ENCODE peak calls at places on chromosomes 2 and 18, in seven cellular contexts. One of them, this sample, is unnamed.

GRCh38 chr2:45241061-45241561 is 231.9 kb upstream of the SIX2 start:
- DNase-seq in Peyer's patch: no peak
- DNase-seq in progenitor cell of endocrine pancreas: no peak
- DNase-seq in kidney: no peak
- DNase-seq in RWPE1: peak
- DNase-seq in pancreas: no peak
- DNase-seq in dorsolateral prefrontal cortex: no peak
- DNase-seq in this sample: peak

GRCh38 chr2:20400787-20401494 is 45.9 kb upstream of the RHOB start:
- DNase-seq in Peyer's patch: no peak
- DNase-seq in progenitor cell of endocrine pancreas: no peak
- DNase-seq in kidney: no peak
- DNase-seq in RWPE1: no peak
- DNase-seq in pancreas: no peak
- DNase-seq in dorsolateral prefrontal cortex: no peak
- DNase-seq in this sample: peak

GRCh38 chr2:112216158-112216557 is 38.7 kb downstream of the ZC3H8 start:
- DNase-seq in Peyer's patch: no peak
- DNase-seq in progenitor cell of endocrine pancreas: no peak
- DNase-seq in kidney: no peak
- DNase-seq in RWPE1: no peak
- DNase-seq in pancreas: no peak
- DNase-seq in dorsolateral prefrontal cortex: no peak
- DNase-seq in this sample: peak

GRCh38 chr2:176501652-176502051 is 232.4 kb downstream of the MTX2 start:
- DNase-seq in Peyer's patch: no peak
- DNase-seq in progenitor cell of endocrine pancreas: no peak
- DNase-seq in kidney: no peak
- DNase-seq in RWPE1: no peak
- DNase-seq in pancreas: no peak
- DNase-seq in dorsolateral prefrontal cortex: no peak
- DNase-seq in this sample: no peak

GRCh38 chr2:31434911-31435310 is 20.4 kb upstream of the XDH start:
- DNase-seq in Peyer's patch: no peak
- DNase-seq in progenitor cell of endocrine pancreas: no peak
- DNase-seq in kidney: no peak
- DNase-seq in RWPE1: peak
- DNase-seq in pancreas: no peak
- DNase-seq in dorsolateral prefrontal cortex: no peak
- DNase-seq in this sample: peak

GRCh38 chr18:45567123-45567522 is 48.2 kb upstream of the SLC14A2 start:
- DNase-seq in Peyer's patch: no peak
- DNase-seq in progenitor cell of endocrine pancreas: no peak
- DNase-seq in kidney: no peak
- DNase-seq in RWPE1: no peak
- DNase-seq in pancreas: no peak
- DNase-seq in dorsolateral prefrontal cortex: no peak
- DNase-seq in this sample: no peak

GRCh38 chr2:149715005-149715592 is 127.5 kb upstream of the MMADHC start:
- DNase-seq in Peyer's patch: no peak
- DNase-seq in progenitor cell of endocrine pancreas: no peak
- DNase-seq in kidney: no peak
- DNase-seq in RWPE1: peak
- DNase-seq in pancreas: no peak
- DNase-seq in dorsolateral prefrontal cortex: no peak
- DNase-seq in this sample: peak

GRCh38 chr2:196902828-196903227 is 23.7 kb downstream of the PGAP1 start:
- DNase-seq in Peyer's patch: no peak
- DNase-seq in progenitor cell of endocrine pancreas: no peak
- DNase-seq in kidney: no peak
- DNase-seq in RWPE1: peak
- DNase-seq in pancreas: no peak
- DNase-seq in dorsolateral prefrontal cortex: no peak
- DNase-seq in this sample: peak

GRCh38 chr2:26805241-26805676 is 19.4 kb downstream of the CENPA start:
- DNase-seq in Peyer's patch: no peak
- DNase-seq in progenitor cell of endocrine pancreas: no peak
- DNase-seq in kidney: no peak
- DNase-seq in RWPE1: peak
- DNase-seq in pancreas: no peak
- DNase-seq in dorsolateral prefrontal cortex: no peak
- DNase-seq in this sample: peak

GRCh38 chr2:25920326-25920725 is 42.0 kb upstream of the ASXL2 start:
- DNase-seq in Peyer's patch: no peak
- DNase-seq in progenitor cell of endocrine pancreas: no peak
- DNase-seq in kidney: peak
- DNase-seq in RWPE1: no peak
- DNase-seq in pancreas: no peak
- DNase-seq in dorsolateral prefrontal cortex: no peak
- DNase-seq in this sample: no peak

GRCh38 chr2:203661509-203661908 is 44.9 kb upstream of the CD28 start:
- DNase-seq in Peyer's patch: no peak
- DNase-seq in progenitor cell of endocrine pancreas: no peak
- DNase-seq in kidney: no peak
- DNase-seq in RWPE1: no peak
- DNase-seq in pancreas: no peak
- DNase-seq in dorsolateral prefrontal cortex: no peak
- DNase-seq in this sample: no peak

GRCh38 chr18:23740105-23740830 is 51.0 kb downstream of the LAMA3 start:
- DNase-seq in Peyer's patch: no peak
- DNase-seq in progenitor cell of endocrine pancreas: no peak
- DNase-seq in kidney: no peak
- DNase-seq in RWPE1: peak
- DNase-seq in pancreas: no peak
- DNase-seq in dorsolateral prefrontal cortex: no peak
- DNase-seq in this sample: no peak

GRCh38 chr18:14086459-14087231 is 45.6 kb downstream of the ZNF519 start:
- DNase-seq in Peyer's patch: no peak
- DNase-seq in progenitor cell of endocrine pancreas: no peak
- DNase-seq in kidney: no peak
- DNase-seq in RWPE1: no peak
- DNase-seq in pancreas: no peak
- DNase-seq in dorsolateral prefrontal cortex: no peak
- DNase-seq in this sample: peak

GRCh38 chr2:180622122-180622918 is 358.1 kb upstream of the UBE2E3 start:
- DNase-seq in Peyer's patch: no peak
- DNase-seq in progenitor cell of endocrine pancreas: no peak
- DNase-seq in kidney: no peak
- DNase-seq in RWPE1: no peak
- DNase-seq in pancreas: no peak
- DNase-seq in dorsolateral prefrontal cortex: no peak
- DNase-seq in this sample: peak

GRCh38 chr18:33440384-33441043 is at the start of gene CCDC178:
- DNase-seq in Peyer's patch: no peak
- DNase-seq in progenitor cell of endocrine pancreas: peak
- DNase-seq in kidney: peak
- DNase-seq in RWPE1: no peak
- DNase-seq in pancreas: peak
- DNase-seq in dorsolateral prefrontal cortex: no peak
- DNase-seq in this sample: no peak

GRCh38 chr2:86313341-86313740 is 24.1 kb downstream of the REEP1 start:
- DNase-seq in Peyer's patch: no peak
- DNase-seq in progenitor cell of endocrine pancreas: no peak
- DNase-seq in kidney: no peak
- DNase-seq in RWPE1: no peak
- DNase-seq in pancreas: no peak
- DNase-seq in dorsolateral prefrontal cortex: no peak
- DNase-seq in this sample: no peak

GRCh38 chr18:58045265-58046086 is 1.4 kb downstream of the NEDD4L start:
- DNase-seq in Peyer's patch: peak
- DNase-seq in progenitor cell of endocrine pancreas: peak
- DNase-seq in kidney: peak
- DNase-seq in RWPE1: peak
- DNase-seq in pancreas: peak
- DNase-seq in dorsolateral prefrontal cortex: no peak
- DNase-seq in this sample: peak

GRCh38 chr2:238433941-238434845 is 7.5 kb downstream of the ASB1 start:
- DNase-seq in Peyer's patch: no peak
- DNase-seq in progenitor cell of endocrine pancreas: no peak
- DNase-seq in kidney: no peak
- DNase-seq in RWPE1: peak
- DNase-seq in pancreas: no peak
- DNase-seq in dorsolateral prefrontal cortex: no peak
- DNase-seq in this sample: peak

GRCh38 chr2:238431431-238431830 is 4.7 kb downstream of the ASB1 start:
- DNase-seq in Peyer's patch: no peak
- DNase-seq in progenitor cell of endocrine pancreas: no peak
- DNase-seq in kidney: no peak
- DNase-seq in RWPE1: no peak
- DNase-seq in pancreas: no peak
- DNase-seq in dorsolateral prefrontal cortex: no peak
- DNase-seq in this sample: no peak

GRCh38 chr2:238435752-238436096 is 9.0 kb downstream of the ASB1 start:
- DNase-seq in Peyer's patch: no peak
- DNase-seq in progenitor cell of endocrine pancreas: no peak
- DNase-seq in kidney: no peak
- DNase-seq in RWPE1: no peak
- DNase-seq in pancreas: no peak
- DNase-seq in dorsolateral prefrontal cortex: no peak
- DNase-seq in this sample: no peak

GRCh38 chr2:238434846-238435751 is 8.4 kb downstream of the ASB1 start:
- DNase-seq in Peyer's patch: no peak
- DNase-seq in progenitor cell of endocrine pancreas: no peak
- DNase-seq in kidney: no peak
- DNase-seq in RWPE1: peak
- DNase-seq in pancreas: no peak
- DNase-seq in dorsolateral prefrontal cortex: no peak
- DNase-seq in this sample: peak

GRCh38 chr2:238433300-238433915 is 6.7 kb downstream of the ASB1 start:
- DNase-seq in Peyer's patch: no peak
- DNase-seq in progenitor cell of endocrine pancreas: no peak
- DNase-seq in kidney: no peak
- DNase-seq in RWPE1: no peak
- DNase-seq in pancreas: no peak
- DNase-seq in dorsolateral prefrontal cortex: no peak
- DNase-seq in this sample: no peak
- TF ChIP-seq CTCF in Peyer's patch: no peak
- TF ChIP-seq CTCF in progenitor cell of endocrine pancreas: no peak
- TF ChIP-seq CTCF in kidney: no peak
- TF ChIP-seq CTCF in RWPE1: no peak
- TF ChIP-seq CTCF in pancreas: no peak
- TF ChIP-seq CTCF in dorsolateral prefrontal cortex: no peak
- TF ChIP-seq CTCF in this sample: peak

DNA sequence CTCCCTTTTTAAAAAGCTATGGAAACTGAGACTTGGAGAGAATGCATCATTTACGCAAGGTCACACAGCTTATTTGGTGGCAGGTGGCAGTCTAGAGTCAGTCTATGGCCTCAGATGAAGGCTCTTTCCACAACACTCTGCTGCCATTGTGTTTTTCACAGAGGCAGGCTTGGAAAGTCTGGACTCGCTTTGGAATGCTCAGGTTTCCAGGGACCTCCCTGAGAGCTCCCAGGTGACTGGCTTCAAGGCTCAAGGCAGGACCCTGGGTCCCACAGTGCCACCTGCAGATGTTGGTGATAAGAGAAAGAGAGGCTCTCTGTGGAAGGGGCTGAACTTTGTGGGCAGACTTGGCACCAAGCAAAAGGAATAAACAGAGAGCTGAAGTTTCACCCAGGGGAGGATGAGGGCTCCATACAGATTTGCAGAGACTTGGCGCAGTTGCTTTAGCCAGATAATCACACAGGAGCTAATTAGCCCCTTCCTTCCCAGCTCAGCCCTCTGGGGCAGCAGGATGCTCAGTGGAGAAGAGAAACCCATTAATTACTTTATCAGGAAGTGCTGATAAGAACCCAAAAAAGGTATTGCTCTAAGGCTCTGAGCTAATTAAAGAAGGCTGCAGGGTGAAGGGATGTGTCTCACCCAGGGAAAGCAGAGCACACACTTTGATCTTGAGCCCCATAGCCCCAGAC is 103.5 kb downstream of the LBH start:
- DNase-seq in Peyer's patch: peak
- DNase-seq in progenitor cell of endocrine pancreas: no peak
- DNase-seq in kidney: peak
- DNase-seq in RWPE1: no peak
- DNase-seq in pancreas: no peak
- DNase-seq in dorsolateral prefrontal cortex: no peak
- DNase-seq in this sample: peak
- TF ChIP-seq CTCF in Peyer's patch: no peak
- TF ChIP-seq CTCF in progenitor cell of endocrine pancreas: peak
- TF ChIP-seq CTCF in kidney: peak
- TF ChIP-seq CTCF in RWPE1: no peak
- TF ChIP-seq CTCF in pancreas: no peak
- TF ChIP-seq CTCF in dorsolateral prefrontal cortex: no peak
- TF ChIP-seq CTCF in this sample: peak

DNA sequence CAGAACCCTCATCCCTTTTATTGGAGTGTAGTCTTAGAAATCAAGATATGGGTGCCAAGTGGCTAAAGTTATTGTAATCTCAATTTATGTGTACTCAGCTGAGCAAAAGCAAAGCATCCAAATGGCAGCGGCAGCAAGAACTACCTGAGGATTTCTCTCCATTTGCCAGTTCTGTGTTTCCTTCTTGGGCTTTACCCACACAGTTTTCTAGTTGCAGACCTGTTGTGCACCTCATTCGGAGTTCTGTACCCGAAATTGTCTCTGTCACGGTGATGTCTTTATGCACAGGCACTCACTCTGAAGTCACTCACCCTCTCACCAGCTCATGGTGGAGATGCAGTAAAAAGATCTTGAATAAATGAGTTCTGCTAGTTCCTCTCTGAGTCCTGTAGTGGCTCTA is 43.6 kb downstream of the INPP4A start:
- DNase-seq in Peyer's patch: no peak
- DNase-seq in progenitor cell of endocrine pancreas: no peak
- DNase-seq in kidney: no peak
- DNase-seq in RWPE1: no peak
- DNase-seq in pancreas: peak
- DNase-seq in dorsolateral prefrontal cortex: no peak
- DNase-seq in this sample: no peak
- TF ChIP-seq CTCF in Peyer's patch: no peak
- TF ChIP-seq CTCF in progenitor cell of endocrine pancreas: no peak
- TF ChIP-seq CTCF in kidney: no peak
- TF ChIP-seq CTCF in RWPE1: no peak
- TF ChIP-seq CTCF in pancreas: no peak
- TF ChIP-seq CTCF in dorsolateral prefrontal cortex: no peak
- TF ChIP-seq CTCF in this sample: no peak

GRCh38 chr2:120854766-120855530 is 119.3 kb downstream of the GLI2 start:
- DNase-seq in Peyer's patch: no peak
- DNase-seq in progenitor cell of endocrine pancreas: no peak
- DNase-seq in kidney: no peak
- DNase-seq in RWPE1: no peak
- DNase-seq in pancreas: no peak
- DNase-seq in dorsolateral prefrontal cortex: no peak
- DNase-seq in this sample: no peak

GRCh38 chr2:120855855-120856405 is 120.3 kb downstream of the GLI2 start:
- DNase-seq in Peyer's patch: no peak
- DNase-seq in progenitor cell of endocrine pancreas: no peak
- DNase-seq in kidney: no peak
- DNase-seq in RWPE1: no peak
- DNase-seq in pancreas: no peak
- DNase-seq in dorsolateral prefrontal cortex: no peak
- DNase-seq in this sample: no peak

GRCh38 chr2:120857931-120858330 is 122.3 kb downstream of the GLI2 start:
- DNase-seq in Peyer's patch: no peak
- DNase-seq in progenitor cell of endocrine pancreas: no peak
- DNase-seq in kidney: peak
- DNase-seq in RWPE1: no peak
- DNase-seq in pancreas: no peak
- DNase-seq in dorsolateral prefrontal cortex: peak
- DNase-seq in this sample: no peak

GRCh38 chr2:120857422-120857821 is 121.8 kb downstream of the GLI2 start:
- DNase-seq in Peyer's patch: no peak
- DNase-seq in progenitor cell of endocrine pancreas: no peak
- DNase-seq in kidney: no peak
- DNase-seq in RWPE1: no peak
- DNase-seq in pancreas: no peak
- DNase-seq in dorsolateral prefrontal cortex: no peak
- DNase-seq in this sample: no peak

GRCh38 chr2:120856421-120856862 is 120.8 kb downstream of the GLI2 start:
- DNase-seq in Peyer's patch: no peak
- DNase-seq in progenitor cell of endocrine pancreas: no peak
- DNase-seq in kidney: no peak
- DNase-seq in RWPE1: no peak
- DNase-seq in pancreas: no peak
- DNase-seq in dorsolateral prefrontal cortex: no peak
- DNase-seq in this sample: no peak
- TF ChIP-seq CTCF in Peyer's patch: no peak
- TF ChIP-seq CTCF in progenitor cell of endocrine pancreas: peak
- TF ChIP-seq CTCF in kidney: no peak
- TF ChIP-seq CTCF in RWPE1: no peak
- TF ChIP-seq CTCF in pancreas: no peak
- TF ChIP-seq CTCF in dorsolateral prefrontal cortex: no peak
- TF ChIP-seq CTCF in this sample: peak